ENCODE peak calls at places on chromosomes 11 and 22, in six cellular contexts. One of them, this sample, is unnamed.

GRCh38 chr11:93895106-93895862 is 44.9 kb upstream of the VSTM5 start:
- DNase-seq in keratinocyte: peak; percentile 38
- DNase-seq in cardiac muscle cell: peak; percentile 84
- DNase-seq in CD8-positive, alpha-beta memory T cell: no peak
- DNase-seq in ovary: no peak
- DNase-seq in RWPE2: no peak
- DNase-seq in this sample: peak; percentile 64

GRCh38 chr11:47001666-47002285 is 65.2 kb downstream of the CSTPP1 start:
- DNase-seq in keratinocyte: no peak
- DNase-seq in cardiac muscle cell: peak; percentile 14
- DNase-seq in CD8-positive, alpha-beta memory T cell: no peak
- DNase-seq in ovary: no peak
- DNase-seq in RWPE2: no peak
- DNase-seq in this sample: no peak

GRCh38 chr22:22961574-22961973 is 74.0 kb downstream of the IGLL5 start:
- DNase-seq in keratinocyte: no peak
- DNase-seq in cardiac muscle cell: no peak
- DNase-seq in CD8-positive, alpha-beta memory T cell: no peak
- DNase-seq in ovary: no peak
- DNase-seq in RWPE2: no peak
- DNase-seq in this sample: no peak

GRCh38 chr11:96111308-96111707 is 187.4 kb upstream of the MTMR2 start:
- DNase-seq in keratinocyte: no peak
- DNase-seq in cardiac muscle cell: no peak
- DNase-seq in CD8-positive, alpha-beta memory T cell: no peak
- DNase-seq in ovary: no peak
- DNase-seq in RWPE2: no peak
- DNase-seq in this sample: no peak

GRCh38 chr22:27100789-27101188 is 443.4 kb downstream of the MIAT start:
- DNase-seq in keratinocyte: no peak
- DNase-seq in cardiac muscle cell: peak; percentile 68
- DNase-seq in CD8-positive, alpha-beta memory T cell: no peak
- DNase-seq in ovary: peak; percentile 56
- DNase-seq in RWPE2: no peak
- DNase-seq in this sample: no peak

GRCh38 chr11:129259950-129260349 is 67.8 kb upstream of the ARHGAP32 start:
- DNase-seq in keratinocyte: no peak
- DNase-seq in cardiac muscle cell: peak; percentile 53
- DNase-seq in CD8-positive, alpha-beta memory T cell: no peak
- DNase-seq in ovary: no peak
- DNase-seq in RWPE2: no peak
- DNase-seq in this sample: peak; percentile 41

GRCh38 chr11:74069146-74070046 is 60.5 kb upstream of the UCP3 start:
- DNase-seq in keratinocyte: no peak
- DNase-seq in cardiac muscle cell: no peak
- DNase-seq in CD8-positive, alpha-beta memory T cell: no peak
- DNase-seq in ovary: no peak
- DNase-seq in RWPE2: no peak
- DNase-seq in this sample: no peak

GRCh38 chr11:75565221-75565814 is 3.3 kb downstream of the SERPINH1 start:
- DNase-seq in keratinocyte: no peak
- DNase-seq in cardiac muscle cell: peak; percentile 77
- DNase-seq in CD8-positive, alpha-beta memory T cell: no peak
- DNase-seq in ovary: no peak
- DNase-seq in RWPE2: no peak
- DNase-seq in this sample: no peak

GRCh38 chr11:71451596-71452353 is 1.2 kb upstream of the NADSYN1 start:
- DNase-seq in keratinocyte: no peak
- DNase-seq in cardiac muscle cell: no peak
- DNase-seq in CD8-positive, alpha-beta memory T cell: no peak
- DNase-seq in ovary: no peak
- DNase-seq in RWPE2: peak; percentile 51
- DNase-seq in this sample: peak; percentile 44

GRCh38 chr11:32430586-32431357 is 4.6 kb downstream of the WT1 start:
- DNase-seq in keratinocyte: no peak
- DNase-seq in cardiac muscle cell: peak; percentile 56
- DNase-seq in CD8-positive, alpha-beta memory T cell: no peak
- DNase-seq in ovary: peak; percentile 93
- DNase-seq in RWPE2: no peak
- DNase-seq in this sample: no peak

GRCh38 chr11:68341557-68342458 is 29.4 kb downstream of the LRP5 start:
- DNase-seq in keratinocyte: no peak
- DNase-seq in cardiac muscle cell: no peak
- DNase-seq in CD8-positive, alpha-beta memory T cell: no peak
- DNase-seq in ovary: no peak
- DNase-seq in RWPE2: no peak
- DNase-seq in this sample: no peak

GRCh38 chr22:37898441-37899181 is 7.5 kb upstream of the MICALL1 start:
- DNase-seq in keratinocyte: peak; percentile 98
- DNase-seq in cardiac muscle cell: peak; percentile 38
- DNase-seq in CD8-positive, alpha-beta memory T cell: no peak
- DNase-seq in ovary: no peak
- DNase-seq in RWPE2: peak; percentile 97
- DNase-seq in this sample: no peak

GRCh38 chr11:131691558-131692041 is 321.2 kb downstream of the NTM start:
- DNase-seq in keratinocyte: no peak
- DNase-seq in cardiac muscle cell: peak; percentile 52
- DNase-seq in CD8-positive, alpha-beta memory T cell: no peak
- DNase-seq in ovary: peak; percentile 48
- DNase-seq in RWPE2: no peak
- DNase-seq in this sample: no peak

GRCh38 chr11:63747006-63747405 is 21.6 kb downstream of the ZFTA start:
- DNase-seq in keratinocyte: no peak
- DNase-seq in cardiac muscle cell: no peak
- DNase-seq in CD8-positive, alpha-beta memory T cell: no peak
- DNase-seq in ovary: no peak
- DNase-seq in RWPE2: no peak
- DNase-seq in this sample: no peak

GRCh38 chr11:2793781-2794418 is 91.7 kb downstream of the CDKN1C start:
- DNase-seq in keratinocyte: no peak
- DNase-seq in cardiac muscle cell: no peak
- DNase-seq in CD8-positive, alpha-beta memory T cell: no peak
- DNase-seq in ovary: peak; percentile 23
- DNase-seq in RWPE2: no peak
- DNase-seq in this sample: no peak

GRCh38 chr11:128720522-128720985 is 26.7 kb downstream of the FLI1 start:
- DNase-seq in keratinocyte: no peak
- DNase-seq in cardiac muscle cell: peak; percentile 76
- DNase-seq in CD8-positive, alpha-beta memory T cell: peak; percentile 42
- DNase-seq in ovary: no peak
- DNase-seq in RWPE2: no peak
- DNase-seq in this sample: no peak

GRCh38 chr11:19715373-19715772 is 2.7 kb downstream of the NAV2 start:
- DNase-seq in keratinocyte: no peak
- DNase-seq in cardiac muscle cell: peak; percentile 56
- DNase-seq in CD8-positive, alpha-beta memory T cell: no peak
- DNase-seq in ovary: no peak
- DNase-seq in RWPE2: no peak
- DNase-seq in this sample: peak; percentile 30

GRCh38 chr11:76448506-76448905 is 3.7 kb downstream of the EMSY start:
- DNase-seq in keratinocyte: no peak
- DNase-seq in cardiac muscle cell: no peak
- DNase-seq in CD8-positive, alpha-beta memory T cell: no peak
- DNase-seq in ovary: no peak
- DNase-seq in RWPE2: no peak
- DNase-seq in this sample: no peak

GRCh38 chr11:84437129-84438123 is 1151.3 kb upstream of the CCDC90B start:
- DNase-seq in keratinocyte: no peak
- DNase-seq in cardiac muscle cell: no peak
- DNase-seq in CD8-positive, alpha-beta memory T cell: no peak
- DNase-seq in ovary: no peak
- DNase-seq in RWPE2: no peak
- DNase-seq in this sample: no peak

GRCh38 chr11:36364551-36364950 is 68.5 kb downstream of the PRR5L start:
- DNase-seq in keratinocyte: no peak
- DNase-seq in cardiac muscle cell: no peak
- DNase-seq in CD8-positive, alpha-beta memory T cell: no peak
- DNase-seq in ovary: no peak
- DNase-seq in RWPE2: no peak
- DNase-seq in this sample: no peak

GRCh38 chr11:66987158-66987620 is 12.1 kb downstream of the C11orf86 start:
- DNase-seq in keratinocyte: no peak
- DNase-seq in cardiac muscle cell: no peak
- DNase-seq in CD8-positive, alpha-beta memory T cell: no peak
- DNase-seq in ovary: no peak
- DNase-seq in RWPE2: no peak
- DNase-seq in this sample: no peak

GRCh38 chr11:64203421-64204079 is 3.0 kb upstream of the FERMT3 start:
- DNase-seq in keratinocyte: no peak
- DNase-seq in cardiac muscle cell: no peak
- DNase-seq in CD8-positive, alpha-beta memory T cell: no peak
- DNase-seq in ovary: no peak
- DNase-seq in RWPE2: no peak
- DNase-seq in this sample: no peak

DNA sequence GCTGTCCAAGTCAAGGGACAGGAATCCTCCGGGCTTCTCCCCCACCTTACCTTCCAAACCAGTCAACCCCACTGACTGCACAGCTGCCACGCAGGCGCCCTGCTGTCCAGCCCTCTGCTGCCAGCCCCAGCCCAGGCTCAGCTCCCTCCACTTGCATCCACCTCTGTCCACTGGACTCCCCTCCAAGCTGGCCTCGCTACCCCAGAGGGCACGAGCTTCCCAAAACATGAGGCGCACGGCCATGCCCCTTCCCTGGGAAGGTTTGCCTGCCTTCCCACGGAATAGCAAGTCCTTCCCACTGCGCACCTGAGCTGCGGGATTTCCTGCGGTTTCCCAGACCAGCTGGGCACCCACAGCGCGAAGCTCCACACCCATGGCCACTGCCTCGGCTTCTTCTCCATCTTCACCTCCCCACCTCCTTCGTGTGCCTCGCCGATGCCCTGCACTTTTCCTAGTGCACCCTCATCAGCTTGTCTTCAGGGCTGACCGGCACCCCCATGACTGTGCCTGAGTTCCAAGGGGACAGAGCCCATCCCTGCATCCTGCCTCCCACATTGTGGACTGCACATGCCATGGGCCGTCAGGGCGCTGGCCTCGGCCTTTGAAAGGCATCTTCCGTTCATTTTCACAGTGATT is 16.6 kb downstream of the IFITM10 start:
- DNase-seq in keratinocyte: no peak
- DNase-seq in cardiac muscle cell: no peak
- DNase-seq in CD8-positive, alpha-beta memory T cell: no peak
- DNase-seq in ovary: no peak
- DNase-seq in RWPE2: no peak
- DNase-seq in this sample: no peak
- H3K27me3 ChIP-seq in keratinocyte: peaks cover 51% of the 10 kb centered on the region
- H3K27me3 ChIP-seq in cardiac muscle cell: peaks cover 32% of the 10 kb centered on the region
- H3K27me3 ChIP-seq in CD8-positive, alpha-beta memory T cell: no peaks in the 10 kb centered on the region
- H3K27me3 ChIP-seq in ovary: no peaks in the 10 kb centered on the region
- H3K27me3 ChIP-seq in RWPE2: no peaks in the 10 kb centered on the region
- H3K27me3 ChIP-seq in this sample: no peaks in the 10 kb centered on the region

GRCh38 chr11:45659818-45660160 is 5.6 kb downstream of the CHST1 start:
- DNase-seq in keratinocyte: no peak
- DNase-seq in cardiac muscle cell: no peak
- DNase-seq in CD8-positive, alpha-beta memory T cell: no peak
- DNase-seq in ovary: peak; percentile 33
- DNase-seq in RWPE2: no peak
- DNase-seq in this sample: no peak
- H3K27me3 ChIP-seq in keratinocyte: peaks cover 67% of the 10 kb centered on the region
- H3K27me3 ChIP-seq in cardiac muscle cell: peaks cover 42% of the 10 kb centered on the region
- H3K27me3 ChIP-seq in CD8-positive, alpha-beta memory T cell: peaks cover 36% of the 10 kb centered on the region
- H3K27me3 ChIP-seq in ovary: no peaks in the 10 kb centered on the region
- H3K27me3 ChIP-seq in RWPE2: peaks cover 44% of the 10 kb centered on the region
- H3K27me3 ChIP-seq in this sample: peaks cover 11% of the 10 kb centered on the region

GRCh38 chr22:36819112-36819511 is 2.3 kb upstream of the PVALB start:
- DNase-seq in keratinocyte: no peak
- DNase-seq in cardiac muscle cell: no peak
- DNase-seq in CD8-positive, alpha-beta memory T cell: no peak
- DNase-seq in ovary: no peak
- DNase-seq in RWPE2: no peak
- DNase-seq in this sample: no peak
- H3K27me3 ChIP-seq in keratinocyte: peaks cover 66% of the 10 kb centered on the region
- H3K27me3 ChIP-seq in cardiac muscle cell: peaks cover 43% of the 10 kb centered on the region
- H3K27me3 ChIP-seq in CD8-positive, alpha-beta memory T cell: peaks cover 34% of the 10 kb centered on the region
- H3K27me3 ChIP-seq in ovary: no peaks in the 10 kb centered on the region
- H3K27me3 ChIP-seq in RWPE2: peaks cover 53% of the 10 kb centered on the region
- H3K27me3 ChIP-seq in this sample: peaks cover 38% of the 10 kb centered on the region

DNA sequence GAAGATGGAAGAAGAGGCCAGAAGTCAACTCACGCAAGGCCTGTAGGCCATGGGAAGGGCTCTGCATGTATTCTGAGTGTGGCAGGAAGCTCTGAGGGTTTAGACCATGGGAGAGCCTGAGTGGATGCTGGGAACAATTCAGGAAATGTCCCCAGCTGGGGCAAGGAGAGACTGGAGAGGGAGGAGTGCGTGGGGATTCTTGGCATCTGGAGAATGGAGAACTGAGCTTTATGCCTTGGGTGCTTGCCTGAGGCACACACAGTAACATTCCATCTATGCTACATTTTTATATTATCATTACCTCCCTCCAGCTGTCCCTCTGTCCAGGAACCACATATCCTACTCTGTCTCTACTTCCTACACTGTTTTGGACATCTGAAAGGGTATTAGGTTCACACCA is 50.4 kb upstream of the CD82 start:
- DNase-seq in keratinocyte: no peak
- DNase-seq in cardiac muscle cell: peak; percentile 39
- DNase-seq in CD8-positive, alpha-beta memory T cell: no peak
- DNase-seq in ovary: no peak
- DNase-seq in RWPE2: no peak
- DNase-seq in this sample: no peak
- H3K27me3 ChIP-seq in keratinocyte: peaks cover 19% of the 10 kb centered on the region
- H3K27me3 ChIP-seq in cardiac muscle cell: no peaks in the 10 kb centered on the region
- H3K27me3 ChIP-seq in CD8-positive, alpha-beta memory T cell: no peaks in the 10 kb centered on the region
- H3K27me3 ChIP-seq in ovary: no peaks in the 10 kb centered on the region
- H3K27me3 ChIP-seq in RWPE2: no peaks in the 10 kb centered on the region
- H3K27me3 ChIP-seq in this sample: no peaks in the 10 kb centered on the region

GRCh38 chr11:13552784-13553183 is 57.0 kb upstream of the PTH start:
- DNase-seq in keratinocyte: no peak
- DNase-seq in cardiac muscle cell: no peak
- DNase-seq in CD8-positive, alpha-beta memory T cell: no peak
- DNase-seq in ovary: no peak
- DNase-seq in RWPE2: no peak
- DNase-seq in this sample: no peak
- H3K27me3 ChIP-seq in keratinocyte: no peaks in the 10 kb centered on the region
- H3K27me3 ChIP-seq in cardiac muscle cell: no peaks in the 10 kb centered on the region
- H3K27me3 ChIP-seq in CD8-positive, alpha-beta memory T cell: no peaks in the 10 kb centered on the region
- H3K27me3 ChIP-seq in ovary: no peaks in the 10 kb centered on the region
- H3K27me3 ChIP-seq in RWPE2: no peaks in the 10 kb centered on the region
- H3K27me3 ChIP-seq in this sample: no peaks in the 10 kb centered on the region

DNA sequence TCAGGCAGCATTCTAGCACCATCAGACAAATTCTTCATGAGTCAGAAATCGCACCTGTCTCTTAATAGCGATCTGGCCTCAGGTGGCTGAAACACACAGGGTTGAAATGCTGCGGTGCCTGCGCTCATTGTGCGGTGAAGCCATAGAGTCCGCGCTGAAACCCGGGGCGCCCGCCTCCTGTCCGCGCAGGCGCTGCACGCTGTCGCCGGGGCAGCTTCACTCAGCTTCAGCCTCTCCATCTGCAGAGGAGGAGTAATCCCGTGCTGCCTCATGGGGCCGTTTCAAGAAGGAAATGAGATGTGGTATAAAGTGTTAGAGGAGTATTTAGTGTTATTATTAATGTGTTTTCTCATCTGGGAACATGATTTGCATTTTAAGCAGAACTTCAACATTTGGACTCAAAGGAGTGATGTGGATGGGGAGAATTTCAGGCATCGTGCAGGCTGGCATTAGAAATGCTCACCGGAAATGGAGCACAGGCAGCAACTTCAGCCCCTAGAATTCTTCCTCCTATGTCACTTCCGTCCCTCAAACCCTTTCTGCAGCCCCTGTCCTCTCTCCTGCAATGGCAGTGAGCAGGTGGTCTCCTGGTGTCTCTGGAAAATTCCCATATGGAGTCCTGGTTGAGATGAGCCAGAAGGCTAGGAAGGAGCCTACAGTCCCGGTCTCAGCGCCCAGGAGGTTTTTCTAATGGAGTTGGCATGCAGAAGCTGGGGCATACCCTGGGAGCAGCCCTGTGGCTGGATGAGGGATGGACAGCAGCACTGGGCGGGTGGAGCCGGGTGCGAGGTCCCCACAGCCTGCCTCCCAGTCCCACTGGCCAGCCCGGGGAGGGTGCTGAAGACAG is 59.5 kb upstream of the B3GAT1 start:
- DNase-seq in keratinocyte: no peak
- DNase-seq in cardiac muscle cell: no peak
- DNase-seq in CD8-positive, alpha-beta memory T cell: no peak
- DNase-seq in ovary: no peak
- DNase-seq in RWPE2: no peak
- DNase-seq in this sample: no peak
- H3K27me3 ChIP-seq in keratinocyte: no peaks in the 10 kb centered on the region
- H3K27me3 ChIP-seq in cardiac muscle cell: peaks cover 9% of the 10 kb centered on the region
- H3K27me3 ChIP-seq in CD8-positive, alpha-beta memory T cell: peaks cover 5% of the 10 kb centered on the region
- H3K27me3 ChIP-seq in ovary: no peaks in the 10 kb centered on the region
- H3K27me3 ChIP-seq in RWPE2: peaks cover 22% of the 10 kb centered on the region
- H3K27me3 ChIP-seq in this sample: no peaks in the 10 kb centered on the region

This sample was measured in small intestine.